ENCODE peak calls at places on chromosomes 7 and 10, in five cellular contexts. L is right lobe of liver, C is stomach, M is breast epithelium, T is heart left ventricle. J is an unnamed sample.

GRCh38 chr10:84205049-84205852 is 10.9 kb downstream of the CDHR1 start:
- DNase-seq in L (peak; percentile 45), T (peak; percentile 51), C (peak; percentile 36), M (peak; percentile 10), J (no peak)

GRCh38 chr10:4315529-4315928 is 510.5 kb upstream of the AKR1E2 start:
- DNase-seq in L (no peak), T (peak; percentile 35), C (no peak), M (no peak), J (peak; percentile 41)

GRCh38 chr7:27251136-27251512 is 8.5 kb downstream of the EVX1 start:
- DNase-seq in C (no peak), M (no peak), T (no peak), L (no peak), J (no peak)

GRCh38 chr7:69892790-69893189 is 294.5 kb downstream of the AUTS2 start:
- DNase-seq in M (no peak), T (no peak), C (no peak), L (no peak), J (no peak)

GRCh38 chr10:69239816-69240434 is 19.8 kb downstream of the HKDC1 start:
- DNase-seq in C (no peak), T (no peak), L (no peak), M (no peak), J (no peak)

GRCh38 chr7:96313940-96314339 is 8.0 kb downstream of the SLC25A13 start:
- DNase-seq in C (no peak), T (no peak), M (no peak), L (no peak), J (no peak)

GRCh38 chr10:5981529-5981928 is 4.2 kb upstream of the IL15RA start:
- DNase-seq in M (no peak), C (no peak), T (no peak), L (no peak), J (peak; percentile 5)

GRCh38 chr7:11355571-11355970 is 381.9 kb downstream of the PHF14 start:
- DNase-seq in T (no peak), M (no peak), L (no peak), C (no peak), J (no peak)

GRCh38 chr10:9262770-9263169 is 1208.3 kb downstream of the GATA3 start:
- DNase-seq in M (no peak), L (no peak), C (no peak), T (no peak), J (no peak)

GRCh38 chr10:33327750-33328149 is 6.7 kb downstream of the NRP1 start:
- DNase-seq in M (no peak), T (no peak), L (no peak), C (no peak), J (no peak)

GRCh38 chr7:115838829-115839228 is 191.7 kb downstream of the TFEC start:
- DNase-seq in L (no peak), T (no peak), M (no peak), C (no peak), J (no peak)

GRCh38 chr10:63115732-63116383 is 17.3 kb upstream of the NRBF2 start:
- DNase-seq in L (peak; percentile 78), T (peak; percentile 91), M (peak; percentile 75), C (peak; percentile 32), J (peak; percentile 89)

GRCh38 chr7:16795624-16796023 is 9.2 kb downstream of the AGR2 start:
- DNase-seq in C (no peak), T (no peak), M (no peak), L (no peak), J (no peak)

GRCh38 chr7:117771756-117772155 is 101.5 kb downstream of the CTTNBP2 start:
- DNase-seq in C (no peak), L (no peak), M (no peak), T (no peak), J (no peak)

GRCh38 chr10:32960022-32960421 is 2.0 kb upstream of the ITGB1 start:
- DNase-seq in M (no peak), C (no peak), L (no peak), T (no peak), J (no peak)

GRCh38 chr10:126949161-126949503 is 43.9 kb downstream of the DOCK1 start:
- DNase-seq in T (no peak), L (no peak), M (peak; percentile 43), C (no peak), J (no peak)

GRCh38 chr7:66326501-66327180 is 121.5 kb downstream of the TPST1 start:
- DNase-seq in M (no peak), T (no peak), L (no peak), C (no peak), J (no peak)

GRCh38 chr7:77580762-77581350 is 43.8 kb downstream of the PTPN12 start:
- DNase-seq in M (no peak), L (no peak), C (no peak), T (no peak), J (no peak)

GRCh38 chr10:4775808-4776207 is 50.2 kb upstream of the AKR1E2 start:
- DNase-seq in M (no peak), L (no peak), C (no peak), T (no peak), J (no peak)

GRCh38 chr7:144834516-144835165 is 1.2 kb downstream of the TPK1 start:
- DNase-seq in T (peak; percentile 35), C (no peak), L (peak; percentile 25), M (no peak), J (peak; percentile 41)

GRCh38 chr10:79059859-79060379 is 8.8 kb upstream of the ZMIZ1 start:
- DNase-seq in T (peak; percentile 17), M (no peak), L (peak; percentile 78), C (peak; percentile 88), J (no peak)

GRCh38 chr10:132913559-132914115 is 28.7 kb downstream of the CFAP46 start:
- DNase-seq in L (peak; percentile 7), T (no peak), M (no peak), C (no peak), J (no peak)

GRCh38 chr7:148290451-148291005 is 300.0 kb upstream of the C7orf33 start:
- DNase-seq in T (no peak), L (no peak), M (no peak), C (no peak), J (no peak)

GRCh38 chr7:2403718-2404648 is 572 bp downstream of the CHST12 start:
- DNase-seq in M (no peak), L (peak; percentile 60), T (peak; percentile 60), C (peak; percentile 44), J (no peak)
- TF ChIP-seq CTCF in M (no peak), L (no peak), T (peak; percentile 9), C (no peak), J (no peak)

DNA sequence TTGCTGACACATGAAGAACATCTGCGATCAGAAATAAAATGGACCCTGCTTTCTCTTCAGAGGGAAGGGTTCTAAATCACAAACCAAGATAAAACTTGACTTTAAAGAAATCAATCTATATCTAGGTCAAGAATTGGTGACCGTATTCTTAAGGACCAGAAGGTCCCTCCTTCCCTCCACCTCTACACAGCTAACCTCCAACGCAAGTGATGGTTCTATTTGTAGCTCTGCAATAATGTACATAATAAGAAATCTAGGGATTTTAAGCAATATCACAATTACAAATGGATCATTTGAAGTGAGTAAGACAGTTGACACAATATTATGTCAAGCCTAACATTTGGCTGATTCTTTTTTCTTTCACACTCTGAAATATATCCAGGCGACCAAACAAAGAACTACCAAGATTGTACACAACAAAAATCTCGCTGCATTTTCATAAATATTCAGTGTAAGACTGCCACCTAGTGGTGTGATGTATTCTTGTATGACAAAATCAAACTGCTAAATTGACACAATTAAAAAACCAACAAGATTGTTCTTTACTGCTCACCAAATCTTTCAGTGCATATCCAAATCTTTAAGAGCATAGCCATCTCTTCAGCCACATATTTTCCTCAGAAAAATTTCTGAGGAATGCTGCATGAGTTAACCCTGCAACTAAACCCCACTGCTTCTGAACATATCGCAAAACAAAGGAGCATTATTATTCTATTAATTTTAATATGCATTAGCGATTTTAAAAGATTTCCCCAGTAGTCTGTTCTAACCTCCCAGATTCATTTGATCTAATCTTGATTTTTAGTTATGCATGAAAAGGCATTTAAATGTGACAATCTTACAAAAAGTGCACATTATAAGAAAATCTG is 44.5 kb downstream of the ICA1 start:
- DNase-seq in C (no peak), M (no peak), T (no peak), L (no peak), J (no peak)
- TF ChIP-seq POLR2A in C (no peak), M (no peak), T (no peak), L (no peak), J (no peak)

DNA sequence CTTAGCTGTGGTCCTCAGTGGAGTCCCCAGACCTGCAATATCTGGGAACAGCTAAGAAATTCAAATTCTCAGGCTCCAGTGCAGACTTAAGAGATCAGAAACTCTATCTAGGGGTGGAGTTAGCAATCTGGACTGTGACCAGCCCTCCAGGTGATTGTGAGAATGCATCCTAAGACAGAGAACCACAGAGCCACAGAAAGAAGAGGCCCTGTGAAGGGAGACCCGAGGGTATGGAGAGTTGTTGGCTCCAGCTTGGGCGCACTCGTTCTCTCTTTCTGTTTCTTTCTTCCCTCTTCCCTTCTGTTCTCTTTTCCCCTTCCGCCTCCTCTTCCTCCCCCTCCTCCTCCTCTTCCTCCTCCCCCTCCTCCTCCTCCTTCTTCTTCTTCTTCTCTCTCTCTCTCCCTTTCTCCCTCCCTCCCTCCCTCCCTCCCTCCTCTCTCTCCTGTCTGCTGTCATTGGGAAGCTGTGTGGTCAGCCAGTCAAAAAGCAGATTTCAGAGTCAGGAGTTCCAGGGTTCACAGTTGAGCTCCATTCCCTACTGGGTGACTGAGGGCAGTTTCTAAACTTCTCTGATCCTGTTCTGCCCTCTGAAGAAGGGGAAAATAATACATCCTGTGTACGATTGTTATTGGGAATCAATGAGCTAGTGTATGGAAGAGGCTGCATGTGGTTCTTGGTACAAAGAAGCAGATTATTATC is 62.1 kb upstream of the STEAP1B start:
- DNase-seq in L (no peak), T (no peak), C (no peak), M (no peak), J (no peak)
- H3K4me3 ChIP-seq in L (no peak overlapping the region), T (no peak overlapping the region), C (no peak overlapping the region), M (no peak overlapping the region), J (no peak overlapping the region)

DNA sequence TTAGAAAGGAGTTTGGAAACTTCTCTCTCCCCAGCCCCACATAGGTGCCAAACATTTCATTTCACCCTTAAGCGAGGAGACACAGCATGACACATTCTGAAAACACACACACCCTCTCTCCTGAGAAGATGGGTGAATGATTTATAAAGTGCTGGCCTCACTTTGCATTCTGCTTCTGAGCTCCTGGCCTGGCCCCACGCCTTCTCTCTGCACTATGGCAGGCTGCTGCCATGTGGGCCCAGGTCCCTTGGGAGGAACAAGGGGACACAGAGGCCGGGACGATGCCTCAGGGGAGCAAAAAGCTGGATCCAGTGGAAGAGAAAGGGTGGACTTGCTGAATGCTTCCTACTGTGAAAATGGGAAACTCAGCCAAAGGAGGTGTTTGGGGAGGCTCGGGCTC is 56.0 kb downstream of the CPXM2 start:
- DNase-seq in M (no peak), T (no peak), C (no peak), L (no peak), J (no peak)
- TF ChIP-seq CTCF in M (no peak), T (no peak), C (no peak), L (no peak), J (no peak)

GRCh38 chr10:119517235-119518141 is 25.0 kb downstream of the RGS10 start:
- DNase-seq in L (peak; percentile 47), T (no peak), C (peak; percentile 36), M (no peak), J (peak; percentile 90)

GRCh38 chr10:119518176-119518575 is 24.3 kb downstream of the RGS10 start:
- DNase-seq in M (no peak), C (no peak), L (no peak), T (no peak), J (no peak)

GRCh38 chr10:119515511-119516045 is 26.9 kb downstream of the RGS10 start:
- DNase-seq in L (no peak), M (no peak), T (no peak), C (no peak), J (no peak)

GRCh38 chr10:119518936-119519335 is 23.6 kb downstream of the RGS10 start:
- DNase-seq in T (no peak), M (no peak), L (no peak), C (no peak), J (no peak)

GRCh38 chr10:119516381-119517234 is 25.9 kb downstream of the RGS10 start:
- DNase-seq in T (no peak), L (peak; percentile 40), M (no peak), C (peak; percentile 30), J (no peak)
- TF ChIP-seq POLR2A in T (no peak), L (no peak), M (no peak), C (no peak), J (no peak)